ENCODE peak calls at places on chromosome 18, in six cellular contexts. G is Peyer's patch, Z is uterus, F is adrenal gland, X is IMR-90, A is transverse colon. L is an unnamed sample.

GRCh38 chr18:79496237-79496977 is 100.7 kb downstream of the NFATC1 start:
- DNase-seq in A (no peak), Z (no peak), X (no peak), G (peak; percentile 73), F (no peak), L (no peak)

GRCh38 chr18:79902075-79902474 is 49.4 kb downstream of the SLC66A2 start:
- DNase-seq in A (peak; percentile 5), X (no peak), F (no peak), Z (no peak), G (no peak), L (no peak)

GRCh38 chr18:26436176-26437031 is 111.9 kb downstream of the KCTD1 start:
- DNase-seq in X (peak; percentile 89), Z (no peak), F (peak; percentile 23), G (no peak), A (no peak), L (no peak)

GRCh38 chr18:11808001-11808855 is 43.0 kb upstream of the CHMP1B start:
- DNase-seq in X (peak; percentile 64), A (no peak), F (no peak), G (no peak), Z (no peak), L (peak; percentile 56)

GRCh38 chr18:55847960-55848359 is 260.0 kb upstream of the TCF4 start:
- DNase-seq in X (no peak), G (no peak), Z (no peak), A (no peak), F (no peak), L (no peak)

GRCh38 chr18:79576686-79577351 is 102.8 kb upstream of the CTDP1 start:
- DNase-seq in A (peak; percentile 10), X (peak; percentile 46), F (peak; percentile 61), G (no peak), Z (peak; percentile 39), L (no peak)

GRCh38 chr18:21053127-21053526 is 58.5 kb downstream of the ROCK1 start:
- DNase-seq in G (no peak), Z (no peak), X (peak; percentile 90), F (peak; percentile 37), A (no peak), L (peak; percentile 3)

GRCh38 chr18:63119647-63120046 is 199.9 kb downstream of the BCL2 start:
- DNase-seq in G (no peak), A (no peak), X (peak; percentile 8), Z (no peak), F (no peak), L (no peak)

GRCh38 chr18:7593194-7593819 is 26.2 kb downstream of the PTPRM start:
- DNase-seq in X (no peak), Z (no peak), A (no peak), G (no peak), F (no peak), L (no peak)

GRCh38 chr18:34658101-34658500 is 52.0 kb upstream of the DTNA start:
- DNase-seq in X (no peak), Z (no peak), G (no peak), A (no peak), F (no peak), L (no peak)

GRCh38 chr18:75211721-75212625 is 1.4 kb downstream of the TSHZ1 start:
- DNase-seq in F (peak; percentile 55), X (peak; percentile 19), G (peak; percentile 33), Z (peak; percentile 45), A (peak; percentile 39), L (no peak)

GRCh38 chr18:13262839-13263691 is 44.5 kb downstream of the LDLRAD4 start:
- DNase-seq in G (no peak), F (no peak), X (no peak), Z (no peak), A (no peak), L (no peak)

GRCh38 chr18:48800877-48801727 is 149.7 kb downstream of the SMAD7 start:
- DNase-seq in A (peak; percentile 8), F (peak; percentile 14), Z (peak; percentile 9), G (no peak), X (peak; percentile 78), L (no peak)

GRCh38 chr18:9869713-9870430 is 15.9 kb upstream of the TXNDC2 start:
- DNase-seq in A (peak; percentile 28), F (peak; percentile 92), Z (peak; percentile 75), X (peak; percentile 64), G (no peak), L (peak; percentile 43)

GRCh38 chr18:41938445-41938844 is 16.6 kb upstream of the PIK3C3 start:
- DNase-seq in X (peak; percentile 97), G (no peak), Z (no peak), A (no peak), F (no peak), L (peak; percentile 11)

GRCh38 chr18:48342588-48342987 is 66.6 kb downstream of the ZBTB7C start:
- DNase-seq in X (no peak), F (no peak), G (no peak), Z (no peak), A (no peak), L (no peak)

GRCh38 chr18:49656098-49656591 is 94.3 kb downstream of the LIPG start:
- DNase-seq in X (peak; percentile 16), A (no peak), F (no peak), G (no peak), Z (no peak), L (peak; percentile 51)

GRCh38 chr18:43108882-43109281 is 6.6 kb downstream of the RIT2 start:
- DNase-seq in F (no peak), Z (no peak), G (no peak), X (no peak), A (no peak), L (no peak)

GRCh38 chr18:72692086-72692485 is 147.9 kb upstream of the CBLN2 start:
- DNase-seq in A (peak; percentile 44), F (no peak), G (no peak), Z (no peak), X (no peak), L (no peak)

GRCh38 chr18:42958353-42958752 is 157.1 kb downstream of the RIT2 start:
- DNase-seq in A (no peak), F (no peak), Z (no peak), X (no peak), G (no peak), L (no peak)

GRCh38 chr18:32091325-32091723 is 350 bp upstream of the RNF138 start:
- DNase-seq in G (no peak), A (no peak), F (no peak), Z (no peak), X (no peak), L (no peak)

GRCh38 chr18:32093106-32093511 is 1.4 kb downstream of the RNF138 start:
- DNase-seq in A (peak; percentile 61), F (peak; percentile 46), Z (peak; percentile 36), X (peak; percentile 58), G (peak; percentile 57), L (peak; percentile 7)

GRCh38 chr18:32093523-32093922 is 1.8 kb downstream of the RNF138 start:
- DNase-seq in G (no peak), Z (no peak), F (no peak), X (peak; percentile 4), A (peak; percentile 14), L (no peak)

GRCh38 chr18:32091724-32092421 is at the start of gene RNF138:
- DNase-seq in F (peak; percentile 86), A (peak; percentile 94), G (peak; percentile 91), Z (peak; percentile 86), X (peak; percentile 76), L (peak; percentile 50)

GRCh38 chr18:32092422-32093105 is 890 bp downstream of the RNF138 start:
- DNase-seq in Z (peak; percentile 99), X (peak; percentile 94), G (peak; percentile 99), F (peak; percentile 99), A (peak; percentile 100), L (peak; percentile 77)
- TF ChIP-seq POLR2A in Z (peak; percentile 61), X (peak; percentile 63), G (peak; percentile 29), F (peak; percentile 62), A (peak; percentile 58), L (peak; percentile 78)

DNA sequence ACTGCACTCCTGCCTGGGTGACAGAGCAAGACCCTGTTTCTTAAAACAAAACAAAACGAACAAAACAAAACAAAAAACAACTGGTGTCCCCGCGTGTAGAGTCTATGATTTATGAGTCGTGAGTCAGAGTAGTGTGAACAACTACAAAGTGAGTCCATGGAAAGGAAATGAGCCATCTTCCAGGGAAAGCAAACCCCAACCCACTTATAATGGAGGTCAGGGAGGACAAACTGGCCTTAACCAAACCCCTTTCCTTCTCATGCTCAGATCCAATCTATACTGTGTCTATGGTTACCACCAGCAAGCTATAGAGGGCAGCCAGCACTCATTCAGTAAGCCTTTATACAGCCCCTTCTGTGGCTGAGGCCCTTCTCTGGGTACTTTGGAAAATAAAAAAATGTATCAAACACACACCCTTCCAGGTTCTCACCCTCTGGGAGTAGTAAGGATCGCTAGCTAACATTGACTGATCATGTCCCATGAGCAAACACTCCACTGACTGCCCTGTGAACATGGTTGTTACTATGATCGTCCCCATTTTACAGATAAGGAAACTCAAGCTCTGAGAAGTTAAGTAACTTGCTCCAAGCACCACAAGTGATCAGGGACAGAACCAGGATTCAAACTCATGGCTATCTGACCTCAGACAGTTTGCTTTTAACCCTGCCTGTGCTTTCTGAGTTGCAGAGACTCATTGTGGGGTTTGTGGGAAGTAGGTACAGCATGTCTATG is 24.7 kb upstream of the COLEC12 start:
- DNase-seq in Z (peak; percentile 35), X (peak; percentile 81), F (no peak), G (no peak), A (no peak), L (peak; percentile 55)
- TF ChIP-seq POLR2A in Z (no peak), X (no peak), F (no peak), G (no peak), A (no peak), L (no peak)

DNA sequence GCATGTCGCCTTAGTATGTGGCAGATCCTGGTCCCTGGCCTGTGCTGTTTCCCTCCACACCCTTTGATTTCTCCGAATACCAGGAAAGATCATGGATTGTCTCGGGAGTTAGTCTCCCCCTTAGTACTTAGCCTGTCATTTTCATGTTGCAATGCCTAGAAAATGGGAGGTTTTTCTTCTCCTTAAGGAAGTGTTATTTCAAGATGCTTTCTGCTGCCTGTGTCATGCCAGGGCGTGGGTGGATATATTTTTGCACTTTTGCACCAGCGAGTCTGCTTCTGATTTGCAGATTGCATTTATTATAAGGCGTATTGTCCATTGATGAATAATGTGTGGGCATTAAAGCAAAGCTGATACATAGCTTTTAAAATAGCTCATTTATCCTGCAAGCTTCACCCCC is 223.5 kb downstream of the NEDD4L start:
- DNase-seq in Z (no peak), A (no peak), F (no peak), X (peak; percentile 31), G (no peak), L (no peak)
- TF ChIP-seq POLR2A in Z (no peak), A (no peak), F (no peak), X (no peak), G (no peak), L (no peak)

GRCh38 chr18:62028715-62029114 is 135.9 kb upstream of the RNF152 start:
- DNase-seq in F (no peak), G (no peak), Z (no peak), X (no peak), A (no peak), L (no peak)
- TF ChIP-seq POLR2A in F (no peak), G (no peak), Z (no peak), X (no peak), A (no peak), L (no peak)

GRCh38 chr18:3279201-3280185 is 17.6 kb downstream of the MYL12B start:
- DNase-seq in F (no peak), Z (no peak), A (no peak), G (no peak), X (no peak), L (no peak)
- TF ChIP-seq POLR2A in F (no peak), Z (no peak), A (no peak), G (no peak), X (no peak), L (no peak)